ENCODE peak calls at places on chromosomes 11 and 22, in nine cellular contexts. K is CD4-positive, alpha-beta T cell; D is RWPE1; Y is thoracic aorta; T is nephron progenitor cell; C is cardiac muscle cell; Q is neural progenitor cell; W is H1; N is BJ. M is an unnamed sample.

GRCh38 chr11:27795955-27796861 is 96.0 kb upstream of the BDNF start:
- DNase-seq in K (no peak), D (no peak), Y (no peak), T (peak; percentile 6), C (no peak), Q (peak; percentile 87), W (peak; percentile 69), N (no peak), M (no peak)

GRCh38 chr11:127071606-127072005 is 71.0 kb upstream of the KIRREL3 start:
- DNase-seq in K (no peak), D (no peak), Y (no peak), T (no peak), C (no peak), Q (no peak), W (no peak), N (no peak), M (peak; percentile 56)

GRCh38 chr11:130671801-130672700 is 223.6 kb downstream of the ADAMTS15 start:
- DNase-seq in K (no peak), D (no peak), Y (peak; percentile 75), T (peak; percentile 41), C (peak; percentile 24), Q (peak; percentile 51), W (no peak), N (peak; percentile 57), M (peak; percentile 92)

GRCh38 chr11:109421981-109422590 is at the start of gene C11orf87:
- DNase-seq in K (no peak), D (no peak), Y (no peak), T (peak; percentile 67), C (peak; percentile 32), Q (peak; percentile 78), W (peak; percentile 23), N (no peak), M (no peak)

GRCh38 chr22:22746963-22747933 is 102.8 kb downstream of the GGTLC2 start:
- DNase-seq in K (no peak), D (no peak), Y (no peak), T (no peak), C (no peak), Q (no peak), W (no peak), N (no peak), M (peak; percentile 56)

GRCh38 chr11:17799147-17799546 is 64.6 kb downstream of the KCNC1 start:
- DNase-seq in K (no peak), D (no peak), Y (no peak), T (no peak), C (no peak), Q (no peak), W (no peak), N (no peak), M (no peak)

GRCh38 chr22:37284807-37285355 is 2.6 kb downstream of the CYTH4 start:
- DNase-seq in K (peak; percentile 23), D (no peak), Y (no peak), T (no peak), C (peak; percentile 39), Q (no peak), W (no peak), N (no peak), M (no peak)

GRCh38 chr11:123544631-123545375 is 109.6 kb downstream of the SCN3B start:
- DNase-seq in K (no peak), D (no peak), Y (no peak), T (no peak), C (no peak), Q (no peak), W (no peak), N (no peak), M (no peak)

GRCh38 chr11:15965562-15966250 is 390.6 kb downstream of the SOX6 start:
- DNase-seq in K (no peak), D (peak; percentile 26), Y (no peak), T (no peak), C (no peak), Q (no peak), W (no peak), N (no peak), M (no peak)

GRCh38 chr11:118051136-118051610 is 25.7 kb upstream of the TMPRSS4 start:
- DNase-seq in K (no peak), D (no peak), Y (no peak), T (no peak), C (no peak), Q (no peak), W (no peak), N (no peak), M (peak; percentile 38)

GRCh38 chr11:74019860-74020259 is 11.0 kb upstream of the UCP3 start:
- DNase-seq in K (no peak), D (no peak), Y (no peak), T (no peak), C (no peak), Q (no peak), W (no peak), N (no peak), M (no peak)

DNA sequence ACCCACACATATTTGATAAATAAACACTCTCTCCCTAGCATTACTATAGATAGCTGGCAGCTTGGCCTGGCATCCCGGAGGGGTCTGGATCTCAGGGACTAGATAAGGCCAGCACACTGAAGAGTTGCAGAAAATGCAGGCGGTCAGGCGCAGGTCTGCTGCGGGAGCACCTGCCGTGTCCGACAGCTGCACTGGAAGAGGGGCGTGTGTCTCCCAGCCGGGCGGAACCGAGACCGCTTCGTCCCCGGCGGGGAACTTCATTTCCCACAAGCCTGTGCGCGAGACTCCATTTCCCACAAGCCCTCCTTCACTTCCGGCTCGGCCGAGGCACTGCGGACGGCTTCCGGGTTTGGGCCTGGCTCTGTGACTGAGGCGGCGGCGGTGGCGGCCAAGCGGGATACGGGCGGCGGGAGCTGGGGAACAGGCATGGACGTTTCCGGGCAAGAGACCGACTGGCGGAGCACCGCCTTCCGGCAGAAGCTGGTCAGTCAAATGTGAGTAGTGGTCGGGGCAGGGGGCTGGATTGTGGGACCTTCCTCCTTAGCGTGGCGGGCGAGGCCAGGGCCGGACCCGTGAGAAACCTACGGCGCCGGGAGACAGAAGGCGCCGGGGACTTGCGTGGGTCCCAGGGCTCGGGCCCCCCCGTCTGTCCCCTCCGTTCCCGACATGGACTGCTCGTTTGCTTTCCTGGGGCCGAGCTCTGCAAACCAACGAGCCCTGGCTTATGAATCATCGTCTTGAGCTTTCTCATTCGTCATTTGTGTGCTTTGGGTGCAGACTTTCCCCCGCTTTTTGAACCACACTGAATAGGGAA is at the start of gene MED15:
- DNase-seq in K (peak; percentile 77), D (peak; percentile 62), Y (peak; percentile 72), T (peak; percentile 90), C (peak; percentile 92), Q (peak; percentile 95), W (peak; percentile 63), N (no peak), M (peak; percentile 94)
- TF ChIP-seq CTCF in K (no peak), D (no peak), Y (no peak), T (no peak), C (no peak), Q (peak; percentile 4), W (no peak), N (no peak), M (no peak)

DNA sequence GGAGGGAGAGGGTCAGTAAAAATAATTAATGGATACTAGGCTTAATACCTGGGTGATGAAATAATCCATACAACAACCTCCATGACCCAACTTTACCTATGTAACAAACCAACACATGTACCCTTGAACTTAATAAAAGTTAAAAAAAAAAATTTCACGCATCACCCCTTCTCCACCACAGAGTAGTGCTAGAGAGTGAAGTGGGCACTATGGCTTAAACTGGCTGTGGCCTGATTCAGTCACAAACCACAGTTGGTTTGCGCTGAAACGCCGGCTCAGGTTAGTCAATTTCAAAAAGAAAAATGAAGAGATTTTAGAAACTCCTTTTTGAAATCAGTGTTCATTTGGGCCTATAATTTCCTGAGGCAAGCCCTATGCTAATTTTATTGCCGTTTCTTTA is 144.3 kb downstream of the TRPC6 start:
- DNase-seq in K (no peak), D (no peak), Y (no peak), T (no peak), C (no peak), Q (no peak), W (no peak), N (no peak), M (no peak)
- TF ChIP-seq CTCF in K (no peak), D (no peak), Y (no peak), T (no peak), C (no peak), Q (peak; percentile 29), W (no peak), N (no peak), M (no peak)

GRCh38 chr11:124919836-124920755 is 1.0 kb downstream of the HEPN1 start:
- DNase-seq in K (no peak), D (no peak), Y (no peak), T (no peak), C (no peak), Q (no peak), W (no peak), N (no peak), M (peak; percentile 57)

GRCh38 chr11:124918950-124919349 is at the start of gene HEPN1:
- DNase-seq in K (no peak), D (no peak), Y (no peak), T (no peak), C (no peak), Q (no peak), W (no peak), N (no peak), M (no peak)

GRCh38 chr11:124917115-124917637 is 1.9 kb upstream of the HEPN1 start:
- DNase-seq in K (no peak), D (no peak), Y (no peak), T (no peak), C (no peak), Q (no peak), W (no peak), N (no peak), M (peak; percentile 62)

GRCh38 chr11:124916370-124916710 is 2.7 kb upstream of the HEPN1 start:
- DNase-seq in K (no peak), D (no peak), Y (no peak), T (no peak), C (no peak), Q (no peak), W (no peak), N (no peak), M (peak; percentile 75)

DNA sequence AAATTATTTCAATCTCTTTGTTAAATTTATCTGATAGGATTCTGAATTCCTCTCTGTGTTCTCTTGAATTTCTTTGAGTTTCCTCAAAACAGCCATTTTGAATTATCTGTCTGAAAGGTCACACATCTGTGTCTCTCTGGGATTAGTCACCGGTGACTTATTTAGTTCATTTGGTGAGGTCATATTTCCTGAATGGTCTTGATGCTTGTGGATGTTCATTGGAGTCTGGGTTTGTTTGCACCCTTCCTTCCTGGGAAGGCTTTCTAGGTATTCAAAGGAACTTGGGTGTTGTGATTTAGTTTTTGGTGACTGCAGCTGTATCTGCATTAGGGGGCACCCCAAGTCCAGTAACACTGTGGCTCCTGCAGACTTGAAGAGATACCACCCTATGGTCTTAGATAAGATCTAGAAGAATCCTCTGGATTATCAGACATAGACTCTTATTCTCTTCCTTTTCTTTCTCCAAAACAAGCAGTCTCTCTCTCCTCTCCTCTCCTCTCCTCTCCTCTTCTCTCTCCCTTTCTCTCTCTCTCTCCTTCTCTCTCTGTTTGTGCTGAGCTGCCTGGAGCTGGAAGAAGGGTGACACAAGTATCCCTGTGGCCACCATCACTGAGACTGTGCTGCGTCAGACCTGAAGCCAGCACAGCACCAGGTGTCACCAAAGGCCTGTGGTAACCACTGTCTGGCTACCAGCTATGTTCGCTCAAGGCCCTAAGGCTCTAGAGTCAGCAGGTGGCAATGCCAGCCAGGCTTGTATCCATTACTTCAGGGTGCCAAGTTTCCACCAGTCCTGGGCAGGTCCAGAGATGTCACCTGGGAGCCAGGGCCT is 3.3 kb upstream of the HEPN1 start:
- DNase-seq in K (no peak), D (no peak), Y (no peak), T (no peak), C (no peak), Q (no peak), W (no peak), N (no peak), M (peak; percentile 13)
- TF ChIP-seq CTCF in K (no peak), D (no peak), Y (no peak), T (no peak), C (no peak), Q (no peak), W (no peak), N (no peak), M (no peak)

GRCh38 chr22:44217346-44217745 is 36.6 kb downstream of the PARVG start:
- DNase-seq in K (no peak), D (no peak), Y (no peak), T (no peak), C (no peak), Q (no peak), W (no peak), N (no peak), M (peak; percentile 46)
- TF ChIP-seq CTCF in K (no peak), D (no peak), Y (no peak), T (no peak), C (no peak), Q (no peak), W (no peak), N (no peak), M (no peak)

M was measured in osteocyte.